ENCODE peak calls at places on chromosomes 16 and 17, in eight cellular contexts. K, X, U, R, D, C, M and Z are unnamed samples. For H3K4me1, the result is how much of the 10 kb centered on the place peaks cover.

GRCh38 chr16:58187657-58188430 is 10.1 kb downstream of the CSNK2A2 start:
- DNase-seq in K (no peak), D (no peak), R (no peak), C (no peak), U (no peak), M (no peak), X (no peak), Z (no peak)

GRCh38 chr17:10756146-10756545 is 26.3 kb upstream of the TMEM220 start:
- DNase-seq in K (no peak), R (no peak), D (no peak), C (no peak), U (no peak), M (no peak), X (no peak), Z (no peak)

GRCh38 chr16:17724242-17724898 is 253.6 kb upstream of the XYLT1 start:
- DNase-seq in X (no peak), D (no peak), K (no peak), C (no peak), M (no peak), R (no peak), U (no peak), Z (no peak)

GRCh38 chr16:12819126-12820117 is 15.7 kb upstream of the CPPED1 start:
- DNase-seq in C (peak), K (peak), M (peak), X (peak), D (peak), R (peak), U (peak), Z (peak)

GRCh38 chr17:46157443-46158107 is 35.7 kb downstream of the KANSL1 start:
- DNase-seq in M (no peak), D (no peak), K (no peak), R (no peak), U (no peak), X (no peak), C (no peak), Z (no peak)

GRCh38 chr17:48439875-48440505 is 10.0 kb upstream of the SKAP1 start:
- DNase-seq in U (peak), K (peak), X (peak), D (no peak), C (no peak), M (no peak), R (no peak), Z (no peak)

GRCh38 chr17:40358323-40359038 is 6.1 kb downstream of the GJD3 start:
- DNase-seq in U (peak), C (peak), D (peak), K (peak), R (peak), M (peak), X (peak), Z (peak)

GRCh38 chr17:38449364-38449763 is 21.1 kb downstream of the ARHGAP23 start:
- DNase-seq in K (no peak), X (no peak), U (no peak), R (peak), M (no peak), D (no peak), C (no peak), Z (peak)

GRCh38 chr16:52283018-52283417 is 263.9 kb downstream of the TOX3 start:
- DNase-seq in C (no peak), K (no peak), M (no peak), X (no peak), D (no peak), U (no peak), R (no peak), Z (no peak)

GRCh38 chr16:4089251-4089810 is 26.9 kb downstream of the ADCY9 start:
- DNase-seq in D (no peak), K (no peak), R (no peak), X (no peak), C (no peak), U (no peak), M (no peak), Z (no peak)

GRCh38 chr17:61380217-61380835 is 19.3 kb upstream of the TBX2 start:
- DNase-seq in D (no peak), C (no peak), M (no peak), X (no peak), K (no peak), U (no peak), R (no peak), Z (no peak)

GRCh38 chr16:12340151-12340733 is 363.7 kb downstream of the SNX29 start:
- DNase-seq in K (no peak), R (peak), X (peak), C (peak), M (no peak), D (peak), U (peak), Z (no peak)

GRCh38 chr17:83202002-83203000 is 122.9 kb downstream of the METRNL start:
- DNase-seq in X (no peak), M (peak), U (no peak), D (no peak), K (peak), C (peak), R (no peak), Z (no peak)

GRCh38 chr16:10753670-10754069 is 10.0 kb downstream of the NUBP1 start:
- DNase-seq in C (no peak), X (no peak), K (no peak), D (no peak), M (no peak), R (no peak), U (no peak), Z (no peak)

GRCh38 chr17:69192754-69193153 is 35.9 kb downstream of the ABCA10 start:
- DNase-seq in K (no peak), M (no peak), U (no peak), X (no peak), D (no peak), R (no peak), C (no peak), Z (no peak)

GRCh38 chr16:49698931-49699715 is 156.8 kb downstream of the ZNF423 start:
- DNase-seq in R (peak), K (no peak), M (no peak), X (no peak), D (no peak), U (no peak), C (peak), Z (peak)

GRCh38 chr17:38333635-38334295 is 10.0 kb downstream of the GPR179 start:
- DNase-seq in K (no peak), U (peak), M (no peak), X (peak), R (peak), D (peak), C (no peak), Z (peak)

GRCh38 chr17:36183001-36183810 is 6.8 kb upstream of the TBC1D3B start:
- DNase-seq in M (peak), D (peak), R (peak), X (peak), C (peak), U (peak), K (peak), Z (no peak)

GRCh38 chr17:83053779-83054451 is 25.5 kb upstream of the METRNL start:
- DNase-seq in U (no peak), D (no peak), X (no peak), C (peak), M (peak), K (peak), R (no peak), Z (no peak)

GRCh38 chr17:82734987-82735866 is at the start of gene FN3K:
- DNase-seq in X (peak), K (no peak), M (peak), D (peak), R (peak), U (no peak), C (peak), Z (no peak)

GRCh38 chr17:61458491-61459433 is 6.5 kb downstream of the TBX4 start:
- DNase-seq in U (no peak), X (no peak), C (no peak), K (no peak), D (no peak), R (peak), M (peak), Z (no peak)

GRCh38 chr17:17545031-17545820 is 46.3 kb downstream of the PEMT start:
- DNase-seq in X (no peak), K (no peak), R (no peak), M (no peak), C (peak), U (no peak), D (no peak), Z (no peak)

GRCh38 chr17:48800626-48801217 is 16.3 kb downstream of the TTLL6 start:
- DNase-seq in X (no peak), K (no peak), M (no peak), U (no peak), C (no peak), R (no peak), D (no peak), Z (no peak)

GRCh38 chr17:81153340-81153803 is 11.9 kb upstream of the PVALEF start:
- DNase-seq in K (no peak), X (no peak), D (no peak), U (peak), C (no peak), R (no peak), M (no peak), Z (peak)

GRCh38 chr16:84084570-84085270 is 32.0 kb downstream of the MBTPS1 start:
- DNase-seq in C (no peak), X (peak), D (peak), M (peak), U (peak), K (peak), R (peak), Z (peak)

GRCh38 chr17:83194761-83195329 is 115.4 kb downstream of the METRNL start:
- DNase-seq in M (no peak), K (peak), C (peak), U (no peak), D (no peak), R (no peak), X (no peak), Z (no peak)

GRCh38 chr17:56812971-56813388 is 20.7 kb downstream of the C17orf67 start:
- DNase-seq in U (no peak), D (no peak), K (no peak), C (no peak), X (no peak), M (no peak), R (peak), Z (peak)

GRCh38 chr17:71926746-71927398 is 193.9 kb upstream of the SOX9 start:
- DNase-seq in K (no peak), X (no peak), U (no peak), R (no peak), D (no peak), C (no peak), M (no peak), Z (peak)

GRCh38 chr17:80498242-80498919 is 22.0 kb upstream of the NPTX1 start:
- DNase-seq in X (no peak), R (no peak), D (no peak), U (no peak), C (no peak), M (no peak), K (no peak), Z (peak)

GRCh38 chr17:29571486-29571882 is 3.0 kb downstream of the TP53I13 start:
- DNase-seq in U (no peak), M (peak), X (no peak), C (peak), R (no peak), D (no peak), K (peak), Z (no peak)

GRCh38 chr17:66711936-66712335 is 123.0 kb upstream of the CACNG5 start:
- DNase-seq in R (peak), K (no peak), C (no peak), M (peak), U (no peak), X (peak), D (no peak), Z (no peak)

GRCh38 chr17:44209786-44210341 is 9.6 kb downstream of the UBTF start:
- DNase-seq in C (no peak), K (no peak), U (no peak), R (no peak), X (no peak), D (no peak), M (no peak), Z (no peak)

GRCh38 chr16:64153718-64154117 is 968.1 kb downstream of the CDH11 start:
- DNase-seq in C (no peak), D (no peak), U (no peak), M (no peak), R (no peak), K (no peak), X (no peak), Z (no peak)

GRCh38 chr16:67199011-67199807 is at the start of gene ELMO3:
- DNase-seq in D (no peak), R (peak), X (peak), U (no peak), K (no peak), C (no peak), M (peak), Z (no peak)

GRCh38 chr16:5678371-5678770 is 580.8 kb upstream of the EEF2KMT start:
- DNase-seq in R (peak), K (no peak), M (no peak), C (no peak), X (peak), U (peak), D (no peak), Z (peak)

GRCh38 chr17:4956493-4957061 is 5.7 kb downstream of the ENO3 start:
- DNase-seq in M (no peak), X (peak), D (no peak), K (peak), R (peak), U (peak), C (no peak), Z (no peak)

GRCh38 chr17:11241611-11242226 is 706 bp downstream of the SHISA6 start:
- DNase-seq in K (no peak), C (no peak), D (no peak), X (no peak), M (no peak), R (peak), U (no peak), Z (no peak)

GRCh38 chr16:12781777-12782176 is 21.9 kb downstream of the CPPED1 start:
- DNase-seq in X (no peak), D (no peak), K (no peak), R (no peak), U (no peak), M (no peak), C (no peak), Z (no peak)

GRCh38 chr17:34360571-34360970 is 2.5 kb downstream of the CCL1 start:
- DNase-seq in M (no peak), C (no peak), K (no peak), X (no peak), U (no peak), R (no peak), D (no peak), Z (no peak)

GRCh38 chr17:79399610-79400144 is 211.2 kb downstream of the RBFOX3 start:
- DNase-seq in D (no peak), C (no peak), M (no peak), R (no peak), U (no peak), K (no peak), X (no peak), Z (no peak)

DNA sequence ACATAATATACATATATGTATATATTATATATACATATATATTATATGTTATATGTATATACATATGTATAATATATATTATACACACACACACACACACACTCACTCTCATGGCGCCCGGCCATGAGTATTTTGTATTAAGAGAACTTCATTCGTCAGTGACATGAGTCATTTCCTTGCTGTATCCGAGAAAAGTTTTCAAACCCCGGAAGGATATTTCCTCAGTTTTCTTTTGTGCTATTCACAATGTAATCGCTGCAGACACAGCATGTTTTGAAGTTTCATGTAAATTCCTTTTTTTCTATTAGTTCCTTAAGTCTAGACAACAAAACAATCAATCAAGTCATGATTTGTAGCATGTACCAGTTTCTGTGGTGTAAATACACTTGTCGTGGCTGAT is 33.3 kb downstream of the OR1D5 start:
- DNase-seq in R (no peak), K (no peak), M (no peak), D (no peak), C (peak), X (no peak), U (no peak), Z (no peak)
- H3K27ac ChIP-seq in R (no peak), K (no peak), M (no peak), D (no peak), C (no peak), X (no peak), U (no peak), Z (no peak)

GRCh38 chr17:51604299-51605020 is 344.1 kb downstream of the UTP18 start:
- DNase-seq in C (no peak), D (no peak), R (no peak), M (no peak), K (no peak), U (no peak), X (no peak), Z (no peak)
- H3K4me3 ChIP-seq in C (no peak), D (no peak), R (no peak), M (no peak), K (no peak), U (no peak), X (no peak), Z (no peak)

DNA sequence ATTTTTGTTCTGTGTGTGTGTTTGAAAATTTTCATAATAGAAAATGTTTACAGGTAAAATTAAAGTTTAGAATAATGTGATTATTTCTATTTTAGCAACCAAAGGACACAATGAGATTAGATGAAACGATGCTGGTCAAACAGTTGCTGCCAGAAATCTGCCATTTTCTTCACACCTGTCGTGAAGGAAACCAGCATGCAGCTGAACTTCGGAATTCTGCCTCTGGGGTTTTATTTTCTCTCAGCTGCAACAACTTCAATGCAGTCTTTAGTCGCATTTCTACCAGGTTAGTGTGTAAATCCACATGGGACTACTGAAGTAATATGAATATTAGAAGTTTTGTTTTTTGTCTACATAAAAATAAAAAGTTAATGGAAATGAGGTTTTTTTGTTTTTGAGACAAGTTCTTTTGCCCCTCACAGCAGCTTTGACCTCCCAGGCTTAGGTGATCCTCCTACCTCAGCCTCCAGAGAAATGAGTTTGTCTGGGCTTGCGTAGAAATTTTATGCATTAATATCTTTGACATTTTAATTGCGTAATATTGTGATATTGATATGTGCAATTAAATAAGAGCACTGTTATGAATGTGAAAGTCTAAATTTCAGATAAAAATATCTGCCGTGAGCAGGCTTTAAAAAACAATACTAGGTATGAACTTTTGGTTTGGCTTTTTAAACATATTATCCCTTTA is 68.5 kb downstream of the NF1 start:
- DNase-seq in C (no peak), U (no peak), D (no peak), M (no peak), R (peak), K (no peak), X (no peak), Z (peak)
- H3K4me1 ChIP-seq in C (under half), U (under half), D (under half), M (under half), R (under half), K (under half), X (under half), Z (under half)

GRCh38 chr16:88782454-88783390 is 2.3 kb downstream of the PIEZO1 start:
- DNase-seq in C (no peak), R (no peak), M (no peak), D (no peak), X (no peak), K (no peak), U (no peak), Z (no peak)

GRCh38 chr16:88779406-88780099 is 5.5 kb downstream of the PIEZO1 start:
- DNase-seq in D (no peak), M (no peak), K (no peak), R (peak), C (no peak), X (no peak), U (no peak), Z (no peak)

GRCh38 chr16:88780100-88781062 is 4.6 kb downstream of the PIEZO1 start:
- DNase-seq in X (no peak), M (no peak), K (no peak), C (no peak), U (no peak), D (no peak), R (no peak), Z (no peak)

GRCh38 chr16:88783391-88784073 is 1.5 kb downstream of the PIEZO1 start:
- DNase-seq in C (peak), R (no peak), X (no peak), M (no peak), K (no peak), D (no peak), U (peak), Z (no peak)

DNA sequence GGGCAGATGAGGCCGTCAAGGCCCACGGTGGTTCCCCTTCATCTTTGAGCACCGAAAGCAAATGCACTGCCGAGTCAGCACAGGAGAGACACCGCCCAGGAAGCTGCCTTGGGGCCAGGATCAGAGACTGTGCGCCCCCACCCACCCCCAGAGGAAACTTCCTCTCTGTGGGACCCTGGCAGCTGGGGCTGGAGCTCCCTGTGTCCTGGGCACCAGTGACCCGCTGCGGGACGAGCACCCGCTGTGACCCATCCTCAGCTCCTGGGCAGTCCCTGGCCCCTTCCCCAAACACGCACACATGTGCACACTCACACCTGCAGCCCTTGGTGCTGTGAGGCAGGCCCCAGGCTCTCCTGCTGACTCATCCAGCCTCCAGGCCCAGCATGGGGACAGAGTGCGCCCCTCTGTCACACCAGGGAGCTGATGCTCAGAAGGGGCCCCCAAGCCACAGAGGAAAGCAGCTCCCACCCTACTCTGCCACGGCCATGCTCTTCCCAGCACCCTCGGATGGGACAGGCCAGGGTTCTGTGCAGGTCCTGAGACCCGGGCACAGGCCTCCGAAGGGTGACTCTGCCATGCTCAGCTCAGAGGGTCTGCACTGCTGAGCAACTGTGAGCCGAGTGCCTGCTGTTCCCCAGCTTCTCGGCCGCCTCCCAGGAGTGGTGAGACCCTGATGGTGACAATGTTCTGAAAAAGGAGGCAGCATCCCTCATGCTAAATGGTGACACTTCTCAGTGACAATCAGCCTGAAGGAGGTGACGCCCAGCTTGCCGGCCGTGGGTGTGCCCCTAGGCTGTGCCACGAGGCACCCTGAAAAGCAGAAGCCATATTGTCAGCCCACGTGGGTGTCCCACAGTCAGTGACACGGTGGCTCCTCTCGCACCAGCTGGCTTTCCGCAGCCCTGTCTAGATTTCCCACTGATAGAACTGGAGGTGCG is 3.6 kb downstream of the PIEZO1 start:
- DNase-seq in D (no peak), M (no peak), C (no peak), U (peak), R (no peak), K (peak), X (no peak), Z (no peak)
- H3K27ac ChIP-seq in D (no peak), M (no peak), C (peak), U (peak), R (no peak), K (peak), X (no peak), Z (no peak)

GRCh38 chr17:21548236-21548635 is 144.1 kb upstream of the KCNJ18 start:
- DNase-seq in X (no peak), R (no peak), U (no peak), D (no peak), M (no peak), K (no peak), C (no peak), Z (no peak)
- H3K4me3 ChIP-seq in X (no peak), R (no peak), U (no peak), D (no peak), M (no peak), K (no peak), C (no peak), Z (no peak)